ENCODE peak calls at places on chromosomes 5 and 9, in nine cellular contexts. V is NCI-H146; Z is ovary; M is T47D; N is lower lobe of right lung; L is upper lobe of right lung; I is amygdala; A is stimulated activated CD4-positive, alpha-beta T cell treated with anti-CD3 and anti-CD28 coated beads, Interleukin-15, amount 100 ng/mL, for 1 hour; Y is heart right ventricle. P is an unnamed sample.

GRCh38 chr5:6900247-6900646 is 187.0 kb downstream of the TENT4A start:
- DNase-seq in V (no peak), Z (no peak), M (no peak), N (no peak), L (no peak), I (no peak), A (no peak), Y (no peak), P (no peak)

GRCh38 chr5:151202381-151203139 is 21.3 kb downstream of the CCDC69 start:
- DNase-seq in V (no peak), Z (no peak), M (no peak), N (no peak), L (no peak), I (no peak), A (no peak), Y (no peak), P (no peak)

GRCh38 chr5:61630908-61631307 is 298.9 kb downstream of the ZSWIM6 start:
- DNase-seq in V (no peak), Z (no peak), M (no peak), N (no peak), L (no peak), I (no peak), A (no peak), Y (no peak), P (no peak)

GRCh38 chr5:174459071-174459702 is 265.2 kb upstream of the MSX2 start:
- DNase-seq in V (no peak), Z (no peak), M (no peak), N (no peak), L (no peak), I (no peak), A (no peak), Y (no peak), P (no peak)

GRCh38 chr5:148381906-148382305 is 1.9 kb upstream of the FBXO38 start:
- DNase-seq in V (no peak), Z (no peak), M (no peak), N (no peak), L (no peak), I (no peak), A (no peak), Y (no peak), P (no peak)

GRCh38 chr5:91848453-91848852 is 465.3 kb upstream of the ARRDC3 start:
- DNase-seq in V (no peak), Z (no peak), M (no peak), N (no peak), L (no peak), I (no peak), A (no peak), Y (no peak), P (no peak)

GRCh38 chr5:14107536-14107935 is 35.6 kb upstream of the TRIO start:
- DNase-seq in V (no peak), Z (no peak), M (no peak), N (no peak), L (no peak), I (no peak), A (no peak), Y (no peak), P (no peak)

GRCh38 chr5:180824630-180825476 is 22.2 kb upstream of the MGAT1 start:
- DNase-seq in V (no peak), Z (no peak), M (no peak), N (no peak), L (no peak), I (no peak), A (no peak), Y (no peak), P (peak; percentile 16)

GRCh38 chr9:110259566-110259965 is 3.3 kb upstream of the TXN start:
- DNase-seq in V (no peak), Z (no peak), M (no peak), N (no peak), L (no peak), I (no peak), A (no peak), Y (no peak), P (no peak)

GRCh38 chr5:73282923-73283322 is 109.9 kb downstream of the TMEM174 start:
- DNase-seq in V (peak; percentile 50), Z (no peak), M (no peak), N (no peak), L (no peak), I (no peak), A (no peak), Y (no peak), P (no peak)